ENCODE peak calls at places on chromosome 22, in seven cellular contexts. K is breast epithelium, E is sigmoid colon, V is GM23338, N is upper lobe of left lung, P is HL-60, I is transverse colon. C is an unnamed sample.

GRCh38 chr22:24486501-24486921 is 8.6 kb upstream of the UPB1 start:
- DNase-seq in K (no peak), E (no peak), V (no peak), N (no peak), P (peak; percentile 60), I (no peak), C (no peak)

GRCh38 chr22:44587004-44587793 is 89.2 kb upstream of the RTL6 start:
- DNase-seq in K (no peak), E (peak; percentile 56), V (no peak), N (no peak), P (no peak), I (no peak), C (peak; percentile 51)

GRCh38 chr22:46575915-46576555 is 38.6 kb upstream of the CELSR1 start:
- DNase-seq in K (no peak), E (peak; percentile 60), V (peak; percentile 71), N (no peak), P (no peak), I (peak; percentile 74), C (peak; percentile 63)

GRCh38 chr22:23695141-23695540 is 4.3 kb downstream of the RGL4 start:
- DNase-seq in K (peak; percentile 24), E (no peak), V (no peak), N (no peak), P (no peak), I (no peak), C (no peak)

GRCh38 chr22:39090426-39091064 is 6.5 kb upstream of the APOBEC3H start:
- DNase-seq in K (no peak), E (no peak), V (no peak), N (peak; percentile 68), P (no peak), I (peak; percentile 60), C (peak; percentile 94)

GRCh38 chr22:24768537-24769374 is 5.8 kb downstream of the PIWIL3 start:
- DNase-seq in K (peak; percentile 62), E (peak; percentile 70), V (peak; percentile 86), N (no peak), P (peak; percentile 51), I (peak; percentile 74), C (no peak)

GRCh38 chr22:23216331-23217170 is 36.2 kb downstream of the BCR start:
- DNase-seq in K (no peak), E (no peak), V (no peak), N (no peak), P (peak; percentile 90), I (no peak), C (peak; percentile 77)

GRCh38 chr22:41479671-41480396 is 10.9 kb downstream of the ACO2 start:
- DNase-seq in K (no peak), E (no peak), V (peak; percentile 75), N (no peak), P (no peak), I (no peak), C (no peak)

GRCh38 chr22:41524809-41525449 is 19.3 kb downstream of the POLR3H start:
- DNase-seq in K (no peak), E (no peak), V (peak; percentile 58), N (peak; percentile 66), P (peak; percentile 79), I (peak; percentile 38), C (peak; percentile 88)

GRCh38 chr22:40818192-40818746 is 877 bp downstream of the SLC25A17 start:
- DNase-seq in K (no peak), E (no peak), V (no peak), N (no peak), P (peak; percentile 9), I (no peak), C (no peak)

GRCh38 chr22:28019360-28019759 is 100.3 kb upstream of the PITPNB start:
- DNase-seq in K (peak; percentile 49), E (peak; percentile 61), V (no peak), N (no peak), P (no peak), I (peak; percentile 3), C (peak; percentile 65)

GRCh38 chr22:32352681-32353080 is 5.0 kb upstream of the RFPL3 start:
- DNase-seq in K (no peak), E (no peak), V (peak; percentile 31), N (peak; percentile 71), P (no peak), I (no peak), C (no peak)

GRCh38 chr22:37310075-37310606 is 27.8 kb downstream of the CYTH4 start:
- DNase-seq in K (no peak), E (no peak), V (no peak), N (no peak), P (no peak), I (no peak), C (peak; percentile 82)

GRCh38 chr22:45291931-45292290 is 7.2 kb downstream of the UPK3A start:
- DNase-seq in K (no peak), E (no peak), V (no peak), N (no peak), P (peak; percentile 93), I (no peak), C (no peak)

GRCh38 chr22:24806663-24807001 is 621 bp downstream of the SGSM1 start:
- DNase-seq in K (no peak), E (no peak), V (peak; percentile 46), N (no peak), P (no peak), I (no peak), C (no peak)

GRCh38 chr22:47787501-47788227 is 1025.2 kb downstream of the TBC1D22A start:
- DNase-seq in K (no peak), E (no peak), V (no peak), N (no peak), P (no peak), I (no peak), C (peak; percentile 59)

GRCh38 chr22:37103696-37104452 is 5.6 kb downstream of the TMPRSS6 start:
- DNase-seq in K (no peak), E (no peak), V (no peak), N (peak; percentile 56), P (no peak), I (no peak), C (no peak)

GRCh38 chr22:42564699-42565098 is 10.9 kb downstream of the SERHL2 start:
- DNase-seq in K (no peak), E (no peak), V (no peak), N (no peak), P (no peak), I (no peak), C (no peak)

GRCh38 chr22:40310081-40310770 is 36.1 kb upstream of the ADSL start:
- DNase-seq in K (no peak), E (peak; percentile 76), V (no peak), N (no peak), P (no peak), I (peak; percentile 21), C (no peak)

GRCh38 chr22:28025333-28025732 is 106.3 kb upstream of the PITPNB start:
- DNase-seq in K (no peak), E (peak; percentile 41), V (no peak), N (no peak), P (no peak), I (no peak), C (peak; percentile 6)

GRCh38 chr22:36610567-36610966 is 81.6 kb upstream of the EIF3D start:
- DNase-seq in K (no peak), E (no peak), V (no peak), N (no peak), P (no peak), I (no peak), C (no peak)

GRCh38 chr22:17191163-17191562 is 28.1 kb downstream of the ADA2 start:
- DNase-seq in K (no peak), E (no peak), V (no peak), N (no peak), P (no peak), I (no peak), C (no peak)

GRCh38 chr22:34808618-34809017 is 257.3 kb upstream of the ISX start:
- DNase-seq in K (no peak), E (no peak), V (peak; percentile 17), N (no peak), P (no peak), I (no peak), C (no peak)
- TF ChIP-seq POLR2AphosphoS5 in K (no peak), E (no peak), V (no peak), N (no peak), P (no peak), I (no peak), C (no peak)

DNA sequence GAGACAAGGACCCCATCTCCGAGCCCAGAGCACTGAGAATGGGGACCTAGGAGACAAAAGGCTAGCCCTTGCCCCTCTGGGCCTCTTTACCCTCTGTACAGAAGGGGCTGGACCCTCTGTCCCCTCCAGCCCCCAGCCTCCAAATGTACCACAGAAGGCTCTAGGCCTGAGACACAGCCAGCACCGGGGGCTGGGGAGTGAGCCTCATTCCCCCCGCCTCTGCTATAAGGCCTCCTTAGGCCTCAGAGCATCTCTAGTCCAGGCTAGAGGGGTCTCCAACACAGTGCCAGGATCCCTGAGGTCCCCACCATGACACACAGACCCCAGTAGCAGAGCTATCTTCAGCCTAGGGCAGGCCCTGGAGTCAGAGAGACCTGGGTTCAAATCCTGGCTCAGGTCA is 4.8 kb downstream of the SMTN start:
- DNase-seq in K (no peak), E (no peak), V (no peak), N (no peak), P (no peak), I (no peak), C (no peak)
- H3K4me3 ChIP-seq in K (peak overlapping the region; percentile 58), E (peak overlapping the region; percentile 82), V (no peak overlapping the region), N (peak overlapping the region; percentile 93), P (no peak overlapping the region), I (peak overlapping the region; percentile 69), C (peak overlapping the region; percentile 81)

DNA sequence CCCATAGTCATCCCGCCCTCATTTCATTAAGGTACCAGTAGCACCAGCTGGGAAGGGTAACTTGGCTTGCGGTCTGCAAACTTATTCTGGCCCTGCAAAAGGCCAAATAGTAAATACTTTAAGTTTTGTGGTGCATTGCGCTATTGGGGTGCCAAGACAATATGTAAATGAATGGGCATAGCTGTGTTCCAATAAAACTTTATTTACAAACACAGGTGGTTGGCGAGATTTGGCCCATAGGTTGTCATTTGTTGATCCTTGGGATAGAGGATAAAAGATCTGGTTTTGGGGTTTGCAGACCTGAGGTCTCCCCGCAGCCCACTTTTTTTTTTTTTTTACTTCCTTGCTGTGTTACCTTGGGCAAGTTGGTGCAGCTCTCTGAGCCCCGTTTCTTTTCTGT is 127.4 kb downstream of the MIAT start:
- DNase-seq in K (no peak), E (no peak), V (no peak), N (no peak), P (no peak), I (no peak), C (no peak)
- TF ChIP-seq POLR2AphosphoS5 in K (no peak), E (no peak), V (no peak), N (no peak), P (no peak), I (no peak), C (no peak)

DNA sequence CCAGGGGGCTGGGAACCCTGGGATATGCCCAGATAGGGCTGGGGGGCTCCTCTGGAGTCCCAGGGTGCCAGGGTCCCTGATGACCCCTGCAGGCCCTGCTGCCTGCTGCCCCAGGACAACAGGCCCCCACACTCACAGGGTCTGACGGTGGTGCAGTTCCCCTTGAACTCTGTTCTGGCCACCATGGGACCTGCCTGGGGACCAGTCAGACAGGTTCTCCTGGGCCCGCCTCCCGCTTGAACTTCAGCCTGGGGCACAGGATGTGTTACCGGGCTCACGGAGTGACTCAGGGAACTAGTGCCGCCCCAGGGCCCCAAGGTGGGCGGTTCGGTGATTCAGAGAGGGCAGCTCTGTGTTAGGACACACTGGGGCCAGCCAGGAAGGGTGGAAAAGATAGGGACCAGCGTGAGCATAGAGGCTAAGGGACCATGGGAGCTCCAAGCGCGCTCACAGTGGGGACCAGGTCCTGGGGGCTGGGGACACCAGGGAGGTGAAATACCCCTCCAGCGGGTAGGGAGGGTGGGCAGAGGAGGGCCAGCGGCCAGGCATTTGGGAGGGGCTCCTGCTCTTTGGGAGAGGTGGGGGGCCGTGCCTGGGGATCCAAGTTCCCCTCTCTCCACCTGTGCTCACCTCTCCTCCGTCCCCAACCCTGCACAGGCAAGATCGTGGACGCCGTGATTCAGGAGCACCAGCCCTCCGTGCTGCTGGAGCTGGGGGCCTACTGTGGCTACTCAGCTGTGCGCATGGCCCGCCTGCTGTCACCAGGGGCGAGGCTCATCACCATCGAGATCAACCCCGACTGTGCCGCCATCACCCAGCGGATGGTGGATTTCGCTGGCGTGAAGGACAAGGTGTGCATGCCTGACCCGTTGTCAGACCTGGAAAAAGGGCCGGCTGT is 21.5 kb upstream of the TXNRD2 start:
- DNase-seq in K (peak; percentile 97), E (no peak), V (peak; percentile 86), N (no peak), P (no peak), I (peak; percentile 93), C (peak; percentile 70)
- H3K4me3 ChIP-seq in K (no peak overlapping the region), E (no peak overlapping the region), V (peak overlapping the region; percentile 45), N (peak overlapping the region; percentile 30), P (no peak overlapping the region), I (peak overlapping the region; percentile 28), C (no peak overlapping the region)